ENCODE peak calls at places on chromosomes 2 and 18, in eight cellular contexts. E is IMR-90, Q is right lobe of liver, A is HCT116, I is body of pancreas, S is A549, H is prostate gland, G is H54. Y is an unnamed sample.

GRCh38 chr2:107414376-107414775 is 412.3 kb upstream of the RGPD4 start:
- DNase-seq in E (no peak), Q (no peak), A (no peak), I (no peak), S (no peak), H (no peak), G (no peak), Y (no peak)

GRCh38 chr2:235594041-235594440 is 100.2 kb downstream of the AGAP1 start:
- DNase-seq in E (peak), Q (no peak), A (peak), I (no peak), S (peak), H (peak), G (peak), Y (peak)

GRCh38 chr2:43455735-43456642 is 139.8 kb downstream of the THADA start:
- DNase-seq in E (peak), Q (no peak), A (no peak), I (no peak), S (no peak), H (no peak), G (no peak), Y (no peak)

GRCh38 chr2:167964650-167965404 is 282.6 kb downstream of the STK39 start:
- DNase-seq in E (peak), Q (no peak), A (no peak), I (no peak), S (no peak), H (no peak), G (no peak), Y (no peak)

GRCh38 chr18:50193796-50194622 is 938 bp downstream of the MYO5B start:
- DNase-seq in E (no peak), Q (peak), A (no peak), I (peak), S (no peak), H (no peak), G (no peak), Y (no peak)

GRCh38 chr2:162196611-162197010 is 44.6 kb upstream of the GCG start:
- DNase-seq in E (peak), Q (no peak), A (no peak), I (no peak), S (no peak), H (no peak), G (no peak), Y (no peak)

GRCh38 chr2:55511508-55512124 is 7.9 kb upstream of the CFAP36 start:
- DNase-seq in E (peak), Q (no peak), A (peak), I (no peak), S (peak), H (no peak), G (peak), Y (peak)

GRCh38 chr18:13315000-13315399 is 96.4 kb downstream of the LDLRAD4 start:
- DNase-seq in E (no peak), Q (peak), A (no peak), I (no peak), S (no peak), H (no peak), G (no peak), Y (no peak)

GRCh38 chr2:50433635-50434034 is 598.3 kb downstream of the NRXN1 start:
- DNase-seq in E (no peak), Q (no peak), A (no peak), I (no peak), S (no peak), H (no peak), G (no peak), Y (no peak)

GRCh38 chr2:160210599-160211138 is 10.6 kb upstream of the ITGB6 start:
- DNase-seq in E (peak), Q (peak), A (peak), I (peak), S (peak), H (peak), G (no peak), Y (peak)

GRCh38 chr2:190357596-190357995 is 14.2 kb downstream of the INPP1 start:
- DNase-seq in E (peak), Q (no peak), A (no peak), I (no peak), S (no peak), H (no peak), G (no peak), Y (no peak)

DNA sequence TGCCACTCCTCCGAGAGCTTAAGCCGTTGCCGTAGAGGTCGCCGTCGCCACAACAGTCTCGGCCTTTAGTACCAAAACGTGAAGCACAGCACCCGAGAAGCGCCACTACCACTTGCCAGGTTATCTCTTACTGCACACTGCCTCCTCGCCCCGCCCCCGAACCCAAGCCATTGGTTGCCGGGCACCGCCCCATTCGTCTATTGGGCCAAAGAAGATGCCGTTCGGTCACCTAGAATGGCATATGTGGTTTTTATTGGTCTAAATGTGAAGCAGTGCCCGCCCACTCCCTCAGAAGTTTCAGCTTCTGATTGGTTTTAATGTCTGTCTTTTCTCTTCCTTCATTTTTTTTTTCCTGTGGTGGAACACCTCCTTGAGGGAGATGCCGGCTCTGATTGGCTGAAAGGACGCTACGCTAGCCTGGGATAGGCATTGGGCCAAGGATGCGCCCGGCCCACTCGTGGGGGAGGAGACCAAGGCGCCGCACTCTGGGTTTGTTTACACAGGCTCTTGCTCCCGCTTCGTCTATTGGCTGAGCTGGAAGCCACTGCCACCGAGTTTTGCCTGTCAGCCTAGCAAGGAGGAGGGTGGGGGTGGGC is at the start of gene PAIP2B:
- DNase-seq in E (peak), Q (peak), A (peak), I (peak), S (peak), H (peak), G (peak), Y (peak)
- TF ChIP-seq POLR2A in E (no peak), Q (peak), A (peak), I (peak), S (peak), H (peak), G (peak), Y (peak)

DNA sequence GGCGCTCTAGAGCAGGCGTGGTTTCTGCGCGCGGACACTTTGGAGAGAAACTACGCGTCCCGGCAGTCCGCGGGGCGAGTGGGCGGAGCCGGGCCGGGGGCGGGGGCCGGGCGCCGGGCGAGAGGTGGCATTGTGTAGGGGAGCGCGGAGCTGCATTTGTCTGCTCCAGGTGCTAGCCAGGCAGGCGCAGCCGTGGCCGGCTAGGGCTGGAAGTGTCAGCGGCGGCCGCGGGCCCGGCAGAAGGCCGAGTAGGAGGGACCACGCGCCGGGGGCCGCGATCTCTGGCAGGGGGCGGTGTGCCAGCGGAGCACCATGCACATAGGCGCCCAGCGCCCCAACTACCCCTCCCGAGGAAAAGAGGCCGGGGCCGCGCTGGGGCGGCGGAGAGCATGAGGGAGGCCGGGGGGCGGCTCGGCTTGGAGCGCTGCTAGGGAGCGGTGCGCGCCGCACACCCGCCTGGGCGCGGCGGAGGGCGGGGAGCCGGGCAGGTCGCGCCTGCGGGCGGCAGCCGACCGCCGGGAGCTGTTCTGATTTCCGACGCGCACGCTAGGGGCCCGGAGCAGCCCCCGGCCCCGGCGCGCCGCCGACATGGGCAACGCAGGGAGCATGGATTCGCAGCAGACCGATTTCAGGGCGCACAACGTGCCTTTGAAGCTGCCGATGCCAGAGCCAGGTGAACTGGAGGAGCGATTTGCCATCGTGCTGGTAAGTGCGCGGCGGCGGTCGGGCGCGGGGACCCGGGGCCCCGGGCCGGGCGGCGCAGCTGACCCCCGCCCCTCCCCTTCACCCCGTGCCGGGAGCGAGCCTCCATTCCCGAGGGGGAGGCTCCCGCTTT is at the start of gene FMNL2:
- DNase-seq in E (peak), Q (peak), A (peak), I (peak), S (peak), H (peak), G (peak), Y (peak)
- TF ChIP-seq POLR2A in E (peak), Q (peak), A (peak), I (peak), S (peak), H (peak), G (peak), Y (no peak)

GRCh38 chr2:32946314-32947075 is at the start of gene LTBP1:
- DNase-seq in E (peak), Q (peak), A (peak), I (peak), S (peak), H (peak), G (peak), Y (peak)
- TF ChIP-seq POLR2A in E (peak), Q (no peak), A (no peak), I (no peak), S (peak), H (peak), G (peak), Y (peak)

GRCh38 chr18:6414723-6415362 is at the start of gene L3MBTL4:
- DNase-seq in E (no peak), Q (peak), A (no peak), I (peak), S (no peak), H (peak), G (peak), Y (no peak)

GRCh38 chr18:6412933-6413472 is 1.7 kb downstream of the L3MBTL4 start:
- DNase-seq in E (no peak), Q (no peak), A (no peak), I (no peak), S (no peak), H (no peak), G (no peak), Y (no peak)

GRCh38 chr18:6411367-6411766 is 3.3 kb downstream of the L3MBTL4 start:
- DNase-seq in E (no peak), Q (no peak), A (no peak), I (no peak), S (no peak), H (no peak), G (no peak), Y (no peak)

GRCh38 chr18:6413554-6414117 is 1.1 kb downstream of the L3MBTL4 start:
- DNase-seq in E (no peak), Q (no peak), A (no peak), I (peak), S (no peak), H (no peak), G (no peak), Y (no peak)

DNA sequence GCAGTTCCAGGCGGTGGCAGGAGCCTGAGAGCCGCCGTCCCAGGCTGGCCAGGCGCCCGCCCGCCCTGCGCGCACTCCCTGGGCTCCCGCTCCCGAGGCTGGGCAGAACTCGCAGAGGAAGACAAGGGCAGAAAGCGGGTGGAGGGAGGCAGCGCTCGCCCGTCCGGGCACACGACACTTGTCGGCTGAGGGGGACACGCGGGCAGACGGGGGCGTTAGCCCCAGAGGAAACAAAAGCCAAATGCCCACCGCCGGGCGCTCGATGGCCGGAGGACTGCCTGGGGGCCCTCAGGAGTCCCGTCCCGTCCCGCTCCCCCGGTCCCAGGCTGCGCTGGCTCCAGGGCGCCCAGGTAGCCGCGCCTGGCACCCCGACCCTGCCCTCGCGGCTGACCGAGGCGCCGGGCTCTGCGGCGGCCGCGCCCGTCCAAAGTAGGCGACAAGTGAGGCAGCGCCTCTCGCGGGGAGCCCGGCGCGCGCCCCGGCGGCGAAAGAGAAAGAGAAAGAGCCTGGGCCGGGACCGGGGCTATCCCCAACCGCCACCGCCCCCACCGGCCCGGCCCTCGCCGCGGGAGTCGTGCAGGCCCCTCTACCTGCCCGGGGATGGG is 491 bp downstream of the L3MBTL4 start:
- DNase-seq in E (no peak), Q (peak), A (no peak), I (peak), S (no peak), H (peak), G (no peak), Y (no peak)
- TF ChIP-seq POLR2A in E (no peak), Q (peak), A (no peak), I (peak), S (no peak), H (no peak), G (no peak), Y (no peak)

Y was measured in erythroblast.